ENCODE peak calls at places on chromosomes 4 and X, in eight cellular contexts. G is Panc1, Y is GM23248, E is sigmoid colon, P is RWPE1, O is neural progenitor cell, A is upper lobe of right lung, T is mammary epithelial cell. S is an unnamed sample.

GRCh38 chr4:36771411-36772153 is 473.0 kb upstream of the NWD2 start:
- DNase-seq in G (peak; percentile 43), Y (no peak), E (no peak), P (no peak), O (no peak), A (no peak), T (no peak), S (no peak)

GRCh38 chrX:112270991-112271390 is 188.4 kb upstream of the TRPC5 start:
- DNase-seq in G (no peak), Y (no peak), E (no peak), P (no peak), O (peak; percentile 57), A (no peak), T (no peak), S (no peak)

GRCh38 chrX:12245650-12246645 is 107.7 kb downstream of the FRMPD4 start:
- DNase-seq in G (no peak), Y (peak; percentile 0), E (no peak), P (no peak), O (no peak), A (no peak), T (peak; percentile 71), S (no peak)

GRCh38 chr4:20326977-20327376 is 75.3 kb downstream of the SLIT2 start:
- DNase-seq in G (no peak), Y (peak; percentile 66), E (no peak), P (no peak), O (no peak), A (no peak), T (no peak), S (no peak)

GRCh38 chr4:41620594-41621256 is 82.8 kb downstream of the LIMCH1 start:
- DNase-seq in G (no peak), Y (no peak), E (no peak), P (no peak), O (no peak), A (no peak), T (no peak), S (no peak)

GRCh38 chr4:140149851-140150635 is 3.9 kb downstream of the MAML3 start:
- DNase-seq in G (no peak), Y (peak; percentile 80), E (peak; percentile 91), P (peak; percentile 58), O (peak; percentile 80), A (peak; percentile 88), T (peak; percentile 61), S (peak; percentile 31)

GRCh38 chr4:154743683-154744340 is at the start of gene LRAT:
- DNase-seq in G (no peak), Y (peak; percentile 17), E (peak; percentile 73), P (peak; percentile 88), O (peak; percentile 88), A (peak; percentile 88), T (peak; percentile 89), S (no peak)

GRCh38 chr4:143253156-143253555 is 68.4 kb downstream of the USP38 start:
- DNase-seq in G (no peak), Y (peak; percentile 10), E (no peak), P (no peak), O (no peak), A (no peak), T (peak; percentile 81), S (no peak)

GRCh38 chr4:183758006-183758734 is 99.1 kb downstream of the TRAPPC11 start:
- DNase-seq in G (no peak), Y (peak; percentile 12), E (no peak), P (no peak), O (peak; percentile 37), A (no peak), T (no peak), S (no peak)

GRCh38 chr4:23889814-23890269 is at the start of gene PPARGC1A:
- DNase-seq in G (no peak), Y (peak; percentile 45), E (peak; percentile 88), P (no peak), O (peak; percentile 83), A (peak; percentile 68), T (peak; percentile 16), S (no peak)

GRCh38 chr4:6676722-6677558 is 16.7 kb upstream of the S100P start:
- DNase-seq in G (no peak), Y (no peak), E (no peak), P (no peak), O (no peak), A (no peak), T (no peak), S (no peak)

GRCh38 chr4:8468746-8469535 is 28.4 kb downstream of the TRMT44 start:
- DNase-seq in G (peak; percentile 48), Y (peak; percentile 79), E (peak; percentile 82), P (peak; percentile 51), O (peak; percentile 84), A (peak; percentile 86), T (peak; percentile 39), S (peak; percentile 86)

GRCh38 chrX:101729986-101730385 is 70.3 kb upstream of the ARMCX2 start:
- DNase-seq in G (no peak), Y (no peak), E (no peak), P (no peak), O (no peak), A (no peak), T (no peak), S (no peak)

GRCh38 chr4:145861331-145862318 is 77.0 kb downstream of the ZNF827 start:
- DNase-seq in G (no peak), Y (peak; percentile 42), E (no peak), P (no peak), O (no peak), A (no peak), T (no peak), S (no peak)

GRCh38 chr4:172042714-172043114 is 229.5 kb downstream of the GALNTL6 start:
- DNase-seq in G (no peak), Y (no peak), E (no peak), P (peak; percentile 16), O (no peak), A (no peak), T (peak; percentile 16), S (peak; percentile 22)

GRCh38 chr4:22389240-22389871 is 126.5 kb downstream of the ADGRA3 start:
- DNase-seq in G (peak; percentile 32), Y (peak; percentile 83), E (no peak), P (peak; percentile 44), O (peak; percentile 73), A (no peak), T (peak; percentile 53), S (peak; percentile 45)

GRCh38 chr4:121728066-121728465 is 31.3 kb upstream of the ANXA5 start:
- DNase-seq in G (no peak), Y (peak; percentile 95), E (no peak), P (peak; percentile 58), O (no peak), A (no peak), T (peak; percentile 74), S (no peak)

GRCh38 chr4:2441393-2442174 is 22.8 kb downstream of the CFAP99 start:
- DNase-seq in G (peak; percentile 39), Y (peak; percentile 73), E (no peak), P (peak; percentile 41), O (peak; percentile 81), A (peak; percentile 80), T (peak; percentile 27), S (peak; percentile 82)

GRCh38 chrX:150887906-150888465 is 10.5 kb downstream of the CD99L2 start:
- DNase-seq in G (no peak), Y (peak; percentile 25), E (no peak), P (peak; percentile 3), O (no peak), A (no peak), T (peak; percentile 23), S (no peak)

GRCh38 chrX:45240334-45240733 is 39.7 kb upstream of the DIPK2B start:
- DNase-seq in G (no peak), Y (no peak), E (no peak), P (no peak), O (no peak), A (no peak), T (no peak), S (no peak)

GRCh38 chr4:169286562-169287301 is 16.0 kb upstream of the SH3RF1 start:
- DNase-seq in G (no peak), Y (peak; percentile 40), E (no peak), P (no peak), O (no peak), A (no peak), T (peak; percentile 32), S (peak; percentile 26)

GRCh38 chr4:174228988-174229387 is 54.5 kb downstream of the FBXO8 start:
- DNase-seq in G (no peak), Y (no peak), E (no peak), P (no peak), O (no peak), A (no peak), T (no peak), S (no peak)

GRCh38 chr4:133969202-133969873 is 232.3 kb downstream of the PABPC4L start:
- DNase-seq in G (no peak), Y (peak; percentile 2), E (no peak), P (peak; percentile 1), O (no peak), A (no peak), T (peak; percentile 9), S (peak; percentile 82)

GRCh38 chr4:162497564-162498167 is 333.9 kb upstream of the FSTL5 start:
- DNase-seq in G (no peak), Y (peak; percentile 72), E (no peak), P (peak; percentile 35), O (peak; percentile 43), A (no peak), T (peak; percentile 25), S (peak; percentile 44)

GRCh38 chr4:159296061-159296460 is 193.2 kb downstream of the RAPGEF2 start:
- DNase-seq in G (no peak), Y (peak; percentile 70), E (no peak), P (peak; percentile 51), O (no peak), A (no peak), T (peak; percentile 62), S (no peak)

GRCh38 chr4:159303435-159303834 is 200.6 kb downstream of the RAPGEF2 start:
- DNase-seq in G (no peak), Y (no peak), E (no peak), P (no peak), O (no peak), A (no peak), T (no peak), S (no peak)

GRCh38 chr4:159297088-159297487 is 194.2 kb downstream of the RAPGEF2 start:
- DNase-seq in G (no peak), Y (no peak), E (no peak), P (no peak), O (no peak), A (no peak), T (no peak), S (no peak)

GRCh38 chr4:159298502-159298901 is 195.6 kb downstream of the RAPGEF2 start:
- DNase-seq in G (no peak), Y (peak; percentile 89), E (no peak), P (peak; percentile 58), O (no peak), A (no peak), T (peak; percentile 84), S (no peak)
- H3K27ac ChIP-seq in G (no peak overlapping the region), Y (peak overlapping the region; percentile 73), E (no peak overlapping the region), P (no peak overlapping the region), O (no peak overlapping the region), A (no peak overlapping the region), T (peak overlapping the region; percentile 81), S (no peak overlapping the region)

GRCh38 chr4:87031946-87032345 is 97.1 kb downstream of the AFF1 start:
- DNase-seq in G (no peak), Y (peak; percentile 28), E (no peak), P (no peak), O (peak; percentile 47), A (no peak), T (no peak), S (no peak)
- H3K27ac ChIP-seq in G (no peak overlapping the region), Y (peak overlapping the region; percentile 1), E (peak overlapping the region; percentile 87), P (no peak overlapping the region), O (peak overlapping the region; percentile 73), A (peak overlapping the region; percentile 27), T (no peak overlapping the region), S (no peak overlapping the region)

GRCh38 chrX:154047266-154047665 is 27.6 kb upstream of the IRAK1 start:
- DNase-seq in G (no peak), Y (no peak), E (no peak), P (no peak), O (no peak), A (no peak), T (no peak), S (no peak)
- H3K27ac ChIP-seq in G (peak overlapping the region; percentile 71), Y (peak overlapping the region; percentile 93), E (peak overlapping the region; percentile 81), P (peak overlapping the region; percentile 75), O (no peak overlapping the region), A (peak overlapping the region; percentile 17), T (no peak overlapping the region), S (no peak overlapping the region)

GRCh38 chr4:185728886-185729285 is 83.1 kb downstream of the SORBS2 start:
- DNase-seq in G (no peak), Y (no peak), E (no peak), P (no peak), O (no peak), A (no peak), T (no peak), S (no peak)
- H3K27ac ChIP-seq in G (no peak overlapping the region), Y (no peak overlapping the region), E (peak overlapping the region; percentile 88), P (no peak overlapping the region), O (no peak overlapping the region), A (no peak overlapping the region), T (no peak overlapping the region), S (no peak overlapping the region)